ENCODE peak calls at places on chromosome 7, in five cellular contexts. J, I, U, Z and Y are unnamed samples.
A peak's percentile ranks its signal among the peaks of the same experiment; 100 is the strongest.

GRCh38 chr7:1678571-1679325 is 8.7 kb downstream of the ELFN1 start:
- DNase-seq in J (no peak), I (no peak), U (no peak), Z (no peak), Y (no peak)

GRCh38 chr7:6444516-6445269 is 3.1 kb downstream of the DAGLB start:
- DNase-seq in J (no peak), I (no peak), U (no peak), Z (no peak), Y (no peak)

GRCh38 chr7:84997626-84998025 is 189.2 kb downstream of the SEMA3D start:
- DNase-seq in J (no peak), I (no peak), U (no peak), Z (no peak), Y (no peak)

GRCh38 chr7:152015600-152015999 is 9.9 kb upstream of the GALNT11 start:
- DNase-seq in J (no peak), I (no peak), U (peak; percentile 1), Z (no peak), Y (no peak)

GRCh38 chr7:102456327-102456726 is 8.3 kb downstream of the ALKBH4 start:
- DNase-seq in J (no peak), I (no peak), U (no peak), Z (no peak), Y (no peak)

GRCh38 chr7:80150621-80151273 is 16.1 kb downstream of the GNAI1 start:
- DNase-seq in J (no peak), I (no peak), U (no peak), Z (no peak), Y (no peak)

GRCh38 chr7:40959955-40960354 is 742.9 kb downstream of the INHBA start:
- DNase-seq in J (no peak), I (no peak), U (no peak), Z (no peak), Y (no peak)

GRCh38 chr7:1391449-1391848 is 67.8 kb downstream of the MICALL2 start:
- DNase-seq in J (no peak), I (no peak), U (no peak), Z (no peak), Y (no peak)

GRCh38 chr7:30169585-30169978 is 34.8 kb downstream of the MTURN start:
- DNase-seq in J (no peak), I (no peak), U (no peak), Z (no peak), Y (no peak)

GRCh38 chr7:44748948-44749731 is 493 bp downstream of the ZMIZ2 start:
- DNase-seq in J (peak; percentile 44), I (no peak), U (no peak), Z (no peak), Y (no peak)

GRCh38 chr7:92057375-92057774 is 76.9 kb downstream of the CYP51A1 start:
- DNase-seq in J (peak; percentile 16), I (no peak), U (peak; percentile 92), Z (no peak), Y (no peak)

GRCh38 chr7:112938895-112939588 is 147.6 kb downstream of the GPR85 start:
- DNase-seq in J (no peak), I (no peak), U (no peak), Z (no peak), Y (peak; percentile 23)

GRCh38 chr7:88835147-88835728 is 39.7 kb upstream of the TEX47 start:
- DNase-seq in J (peak; percentile 70), I (no peak), U (no peak), Z (no peak), Y (no peak)

GRCh38 chr7:30451539-30452277 is 26.9 kb downstream of the NOD1 start:
- DNase-seq in J (no peak), I (no peak), U (no peak), Z (no peak), Y (no peak)

GRCh38 chr7:32501522-32501921 is 6.2 kb downstream of the AVL9 start:
- DNase-seq in J (no peak), I (no peak), U (peak; percentile 59), Z (no peak), Y (no peak)

GRCh38 chr7:36155811-36156361 is 2.8 kb downstream of the EEPD1 start:
- DNase-seq in J (peak; percentile 58), I (no peak), U (no peak), Z (no peak), Y (no peak)

GRCh38 chr7:44711528-44711927 is 37.1 kb upstream of the ZMIZ2 start:
- DNase-seq in J (no peak), I (no peak), U (no peak), Z (no peak), Y (no peak)

GRCh38 chr7:98640375-98640774 is 23.3 kb downstream of the NPTX2 start:
- DNase-seq in J (no peak), I (no peak), U (no peak), Z (no peak), Y (no peak)

GRCh38 chr7:66837007-66837406 is 84.0 kb upstream of the TMEM248 start:
- DNase-seq in J (peak; percentile 86), I (no peak), U (no peak), Z (no peak), Y (no peak)

GRCh38 chr7:33744293-33744692 is 161.0 kb upstream of the BMPER start:
- DNase-seq in J (peak; percentile 55), I (no peak), U (no peak), Z (no peak), Y (no peak)

GRCh38 chr7:121069346-121070100 is 81.0 kb downstream of the CPED1 start:
- DNase-seq in J (no peak), I (no peak), U (no peak), Z (no peak), Y (no peak)

GRCh38 chr7:93055543-93056107 is 62.2 kb downstream of the SAMD9 start:
- DNase-seq in J (peak; percentile 56), I (no peak), U (peak; percentile 50), Z (no peak), Y (no peak)

GRCh38 chr7:151823783-151824182 is 53.1 kb downstream of the PRKAG2 start:
- DNase-seq in J (no peak), I (no peak), U (no peak), Z (no peak), Y (no peak)

GRCh38 chr7:90625051-90625450 is 28.9 kb downstream of the CDK14 start:
- DNase-seq in J (no peak), I (no peak), U (no peak), Z (no peak), Y (no peak)

GRCh38 chr7:57579454-57579853 is 129.5 kb downstream of the ZNF716 start:
- DNase-seq in J (no peak), I (no peak), U (no peak), Z (no peak), Y (no peak)

GRCh38 chr7:6202117-6202516 is 70.3 kb downstream of the CYTH3 start:
- DNase-seq in J (peak; percentile 25), I (no peak), U (no peak), Z (no peak), Y (no peak)

GRCh38 chr7:147013820-147014219 is 897.2 kb downstream of the CNTNAP2 start:
- DNase-seq in J (no peak), I (no peak), U (no peak), Z (no peak), Y (no peak)

GRCh38 chr7:109751241-109751640 is 1181.6 kb downstream of the DNAJB9 start:
- DNase-seq in J (peak; percentile 11), I (no peak), U (no peak), Z (no peak), Y (no peak)

GRCh38 chr7:159137906-159138305 is 6.8 kb downstream of the VIPR2 start:
- DNase-seq in J (no peak), I (no peak), U (no peak), Z (no peak), Y (no peak)

GRCh38 chr7:78020874-78021249 is 222.3 kb downstream of the PHTF2 start:
- DNase-seq in J (no peak), I (no peak), U (no peak), Z (no peak), Y (no peak)

GRCh38 chr7:5419523-5420107 is 4.0 kb downstream of the TNRC18 start:
- DNase-seq in J (no peak), I (no peak), U (peak; percentile 38), Z (no peak), Y (no peak)

GRCh38 chr7:48011323-48011722 is 17.6 kb downstream of the SUN3 start:
- DNase-seq in J (no peak), I (no peak), U (no peak), Z (no peak), Y (no peak)

GRCh38 chr7:155581107-155581830 is 34.9 kb upstream of the CNPY1 start:
- DNase-seq in J (no peak), I (no peak), U (no peak), Z (no peak), Y (no peak)

GRCh38 chr7:76340617-76341131 is 18.1 kb downstream of the YWHAG start:
- DNase-seq in J (no peak), I (no peak), U (no peak), Z (no peak), Y (no peak)

GRCh38 chr7:23072043-23072442 is 33.5 kb upstream of the KLHL7 start:
- DNase-seq in J (peak; percentile 19), I (no peak), U (no peak), Z (no peak), Y (no peak)
- TF ChIP-seq CTCF in J (peak; percentile 3), I (no peak), U (no peak), Z (no peak), Y (no peak)

GRCh38 chr7:116582164-116582732 is 57.4 kb downstream of the CAV1 start:
- DNase-seq in J (no peak), I (no peak), U (no peak), Z (no peak), Y (no peak)
- TF ChIP-seq CTCF in J (no peak), I (no peak), U (no peak), Z (no peak), Y (no peak)

GRCh38 chr7:37557810-37558209 is 109.1 kb upstream of the ELMO1 start:
- DNase-seq in J (no peak), I (no peak), U (no peak), Z (no peak), Y (no peak)

GRCh38 chr7:37558320-37558719 is 109.7 kb upstream of the ELMO1 start:
- DNase-seq in J (peak; percentile 12), I (no peak), U (no peak), Z (no peak), Y (no peak)
- TF ChIP-seq CTCF in J (no peak), I (no peak), U (no peak), Z (no peak), Y (no peak)

GRCh38 chr7:122885583-122886356 is 490 bp downstream of the CADPS2 start:
- DNase-seq in J (no peak), I (no peak), U (peak; percentile 36), Z (no peak), Y (no peak)

GRCh38 chr7:122889116-122889515 is 2.9 kb upstream of the CADPS2 start:
- DNase-seq in J (no peak), I (no peak), U (no peak), Z (no peak), Y (no peak)

GRCh38 chr7:122887848-122888247 is 1.6 kb upstream of the CADPS2 start:
- DNase-seq in J (no peak), I (no peak), U (no peak), Z (no peak), Y (no peak)

GRCh38 chr7:122886357-122887081 is at the start of gene CADPS2:
- DNase-seq in J (no peak), I (no peak), U (peak; percentile 77), Z (no peak), Y (peak; percentile 54)

DNA sequence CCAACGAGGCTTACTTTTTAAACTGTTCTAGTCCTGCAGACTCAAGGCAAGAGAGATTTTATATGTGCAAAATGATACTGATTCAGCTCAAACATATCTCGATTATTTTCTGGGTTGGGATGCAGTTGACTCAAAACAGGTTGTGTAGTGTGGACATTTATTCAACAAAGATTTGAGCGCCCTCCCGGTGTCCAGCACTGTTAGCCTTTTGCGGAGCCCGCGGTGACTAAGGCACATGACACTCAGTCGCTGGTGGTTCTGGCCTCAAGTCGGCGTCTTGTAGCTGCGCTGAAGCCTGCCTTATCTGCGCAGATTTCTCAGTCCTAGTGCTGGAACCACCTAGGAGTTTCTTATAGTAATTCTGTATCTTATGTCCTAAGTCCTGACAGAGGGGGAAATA is 938 bp upstream of the CADPS2 start:
- DNase-seq in J (no peak), I (no peak), U (peak; percentile 70), Z (no peak), Y (peak; percentile 32)
- TF ChIP-seq CTCF in J (no peak), I (no peak), U (no peak), Z (no peak), Y (no peak)